ENCODE peak calls at places on chromosomes 6 and 20, in six cellular contexts. One of them, this sample, is unnamed.

GRCh38 chr6:1296542-1296941 is 15.4 kb upstream of the FOXQ1 start:
- DNase-seq in H1: no peak
- DNase-seq in K562: no peak
- DNase-seq in GM12878: no peak
- DNase-seq in HepG2: no peak
- DNase-seq in GM12891: no peak
- DNase-seq in this sample: no peak

GRCh38 chr6:153849072-153849759 is 189.8 kb upstream of the OPRM1 start:
- DNase-seq in HepG2: no peak
- DNase-seq in GM12891: no peak
- DNase-seq in GM12878: no peak
- DNase-seq in H1: no peak
- DNase-seq in K562: no peak
- DNase-seq in this sample: no peak

GRCh38 chr20:37406010-37406998 is 60.4 kb downstream of the SRC start:
- DNase-seq in H1: no peak
- DNase-seq in HepG2: no peak
- DNase-seq in GM12878: no peak
- DNase-seq in K562: peak; percentile 75
- DNase-seq in GM12891: peak; percentile 83
- DNase-seq in this sample: peak; percentile 81

GRCh38 chr6:82862543-82862942 is 203.1 kb downstream of the UBE3D start:
- DNase-seq in H1: no peak
- DNase-seq in GM12891: no peak
- DNase-seq in K562: no peak
- DNase-seq in GM12878: no peak
- DNase-seq in HepG2: no peak
- DNase-seq in this sample: no peak

GRCh38 chr6:88137915-88138314 is 28.2 kb downstream of the CNR1 start:
- DNase-seq in H1: no peak
- DNase-seq in GM12891: no peak
- DNase-seq in K562: no peak
- DNase-seq in GM12878: no peak
- DNase-seq in HepG2: no peak
- DNase-seq in this sample: no peak

GRCh38 chr20:49675368-49676151 is 38.1 kb downstream of the B4GALT5 start:
- DNase-seq in GM12891: no peak
- DNase-seq in GM12878: peak; percentile 86
- DNase-seq in HepG2: peak; percentile 89
- DNase-seq in K562: peak; percentile 58
- DNase-seq in H1: no peak
- DNase-seq in this sample: no peak

GRCh38 chr6:161400650-161401049 is 126.8 kb upstream of the AGPAT4 start:
- DNase-seq in GM12891: no peak
- DNase-seq in HepG2: no peak
- DNase-seq in K562: no peak
- DNase-seq in GM12878: no peak
- DNase-seq in H1: no peak
- DNase-seq in this sample: no peak

GRCh38 chr6:100281471-100281878 is 183.2 kb downstream of the SIM1 start:
- DNase-seq in K562: no peak
- DNase-seq in H1: peak; percentile 78
- DNase-seq in GM12891: no peak
- DNase-seq in GM12878: no peak
- DNase-seq in HepG2: no peak
- DNase-seq in this sample: no peak

GRCh38 chr6:52976591-52977035 is 18.5 kb downstream of the GSTA4 start:
- DNase-seq in GM12891: no peak
- DNase-seq in K562: no peak
- DNase-seq in GM12878: no peak
- DNase-seq in H1: no peak
- DNase-seq in HepG2: no peak
- DNase-seq in this sample: no peak

GRCh38 chr6:9335470-9335869 is 900.1 kb upstream of the SLC35B3 start:
- DNase-seq in GM12878: no peak
- DNase-seq in HepG2: no peak
- DNase-seq in H1: no peak
- DNase-seq in GM12891: no peak
- DNase-seq in K562: no peak
- DNase-seq in this sample: no peak

GRCh38 chr6:142823579-142823902 is 121.4 kb downstream of the HIVEP2 start:
- DNase-seq in GM12891: no peak
- DNase-seq in HepG2: no peak
- DNase-seq in K562: no peak
- DNase-seq in GM12878: no peak
- DNase-seq in H1: no peak
- DNase-seq in this sample: no peak

GRCh38 chr6:149065658-149066556 is 251.6 kb upstream of the TAB2 start:
- DNase-seq in GM12878: peak; percentile 99
- DNase-seq in K562: no peak
- DNase-seq in GM12891: no peak
- DNase-seq in H1: no peak
- DNase-seq in HepG2: no peak
- DNase-seq in this sample: no peak

GRCh38 chr6:29850011-29850553 is 22.5 kb downstream of the HLA-G start:
- DNase-seq in H1: no peak
- DNase-seq in K562: peak; percentile 39
- DNase-seq in GM12878: no peak
- DNase-seq in HepG2: no peak
- DNase-seq in GM12891: no peak
- DNase-seq in this sample: no peak

GRCh38 chr6:13461805-13462204 is 25.6 kb downstream of the GFOD1 start:
- DNase-seq in GM12891: no peak
- DNase-seq in K562: no peak
- DNase-seq in H1: no peak
- DNase-seq in HepG2: no peak
- DNase-seq in GM12878: no peak
- DNase-seq in this sample: no peak

GRCh38 chr20:48070961-48071645 is 285.8 kb upstream of the SULF2 start:
- DNase-seq in GM12878: no peak
- DNase-seq in GM12891: no peak
- DNase-seq in K562: no peak
- DNase-seq in H1: no peak
- DNase-seq in HepG2: no peak
- DNase-seq in this sample: no peak

GRCh38 chr6:149755300-149756260 is 6.0 kb downstream of the PCMT1 start:
- DNase-seq in K562: peak; percentile 42
- DNase-seq in GM12878: no peak
- DNase-seq in H1: peak; percentile 8
- DNase-seq in HepG2: no peak
- DNase-seq in GM12891: no peak
- DNase-seq in this sample: no peak

GRCh38 chr6:124999105-124999764 is 37.0 kb downstream of the RNF217 start:
- DNase-seq in HepG2: no peak
- DNase-seq in H1: no peak
- DNase-seq in GM12878: no peak
- DNase-seq in GM12891: no peak
- DNase-seq in K562: no peak
- DNase-seq in this sample: no peak

GRCh38 chr20:39632757-39633156 is 670.6 kb downstream of the DHX35 start:
- DNase-seq in H1: no peak
- DNase-seq in GM12878: no peak
- DNase-seq in HepG2: no peak
- DNase-seq in GM12891: no peak
- DNase-seq in K562: no peak
- DNase-seq in this sample: no peak

GRCh38 chr20:53643031-53643832 is 49.6 kb upstream of the ZNF217 start:
- DNase-seq in GM12878: peak; percentile 92
- DNase-seq in HepG2: no peak
- DNase-seq in K562: peak; percentile 75
- DNase-seq in GM12891: peak; percentile 52
- DNase-seq in H1: no peak
- DNase-seq in this sample: peak; percentile 69

GRCh38 chr6:15656145-15656544 is 6.7 kb downstream of the DTNBP1 start:
- DNase-seq in GM12891: no peak
- DNase-seq in GM12878: no peak
- DNase-seq in K562: no peak
- DNase-seq in H1: no peak
- DNase-seq in HepG2: no peak
- DNase-seq in this sample: no peak

GRCh38 chr20:49484180-49485140 is 2.0 kb upstream of the KCNB1 start:
- DNase-seq in K562: peak; percentile 72
- DNase-seq in GM12878: no peak
- DNase-seq in GM12891: peak; percentile 78
- DNase-seq in HepG2: peak; percentile 68
- DNase-seq in H1: peak; percentile 92
- DNase-seq in this sample: peak; percentile 73

GRCh38 chr20:52178691-52179090 is 12.9 kb downstream of the ZFP64 start:
- DNase-seq in GM12891: no peak
- DNase-seq in K562: no peak
- DNase-seq in GM12878: no peak
- DNase-seq in HepG2: no peak
- DNase-seq in H1: no peak
- DNase-seq in this sample: no peak

GRCh38 chr20:61295726-61296628 is 43.9 kb downstream of the CDH4 start:
- DNase-seq in GM12891: no peak
- DNase-seq in GM12878: no peak
- DNase-seq in H1: peak; percentile 41
- DNase-seq in K562: no peak
- DNase-seq in HepG2: no peak
- DNase-seq in this sample: no peak

GRCh38 chr6:129748901-129749748 is 39.1 kb upstream of the ARHGAP18 start:
- DNase-seq in GM12891: no peak
- DNase-seq in H1: no peak
- DNase-seq in GM12878: no peak
- DNase-seq in HepG2: no peak
- DNase-seq in K562: no peak
- DNase-seq in this sample: no peak

GRCh38 chr20:21087862-21088540 is 18.2 kb downstream of the LINC00237 start:
- DNase-seq in GM12878: no peak
- DNase-seq in GM12891: no peak
- DNase-seq in HepG2: no peak
- DNase-seq in K562: peak; percentile 26
- DNase-seq in H1: no peak
- DNase-seq in this sample: no peak

GRCh38 chr6:68891419-68891818 is 256.3 kb downstream of the ADGRB3 start:
- DNase-seq in K562: no peak
- DNase-seq in GM12878: no peak
- DNase-seq in HepG2: no peak
- DNase-seq in H1: no peak
- DNase-seq in GM12891: no peak
- DNase-seq in this sample: no peak

GRCh38 chr6:7901056-7901455 is 9.5 kb downstream of the TXNDC5 start:
- DNase-seq in GM12891: no peak
- DNase-seq in H1: no peak
- DNase-seq in GM12878: no peak
- DNase-seq in HepG2: no peak
- DNase-seq in K562: no peak
- DNase-seq in this sample: no peak

GRCh38 chr6:165895421-165896165 is 232.6 kb upstream of the PDE10A start:
- DNase-seq in GM12878: no peak
- DNase-seq in GM12891: no peak
- DNase-seq in K562: no peak
- DNase-seq in HepG2: no peak
- DNase-seq in H1: no peak
- DNase-seq in this sample: no peak

GRCh38 chr20:13436530-13436929 is 202.2 kb downstream of the TASP1 start:
- DNase-seq in K562: no peak
- DNase-seq in GM12891: no peak
- DNase-seq in H1: no peak
- DNase-seq in GM12878: no peak
- DNase-seq in HepG2: no peak
- DNase-seq in this sample: no peak
- TF ChIP-seq TAF1 in K562: no peak
- TF ChIP-seq TAF1 in GM12891: no peak
- TF ChIP-seq TAF1 in H1: no peak
- TF ChIP-seq TAF1 in GM12878: no peak
- TF ChIP-seq TAF1 in HepG2: no peak
- TF ChIP-seq TAF1 in this sample: no peak

GRCh38 chr6:136696238-136696637 is 96.0 kb downstream of the MAP3K5 start:
- DNase-seq in GM12878: no peak
- DNase-seq in K562: no peak
- DNase-seq in HepG2: no peak
- DNase-seq in GM12891: no peak
- DNase-seq in H1: no peak
- DNase-seq in this sample: no peak
- TF ChIP-seq POLR2A in GM12878: no peak
- TF ChIP-seq POLR2A in K562: no peak
- TF ChIP-seq POLR2A in HepG2: no peak
- TF ChIP-seq POLR2A in GM12891: no peak
- TF ChIP-seq POLR2A in H1: no peak
- TF ChIP-seq POLR2A in this sample: no peak

GRCh38 chr6:37496951-37497885 is 2.5 kb downstream of the CCDC167 start:
- DNase-seq in H1: no peak
- DNase-seq in K562: peak; percentile 72
- DNase-seq in GM12891: no peak
- DNase-seq in HepG2: no peak
- DNase-seq in GM12878: no peak
- DNase-seq in this sample: no peak
- TF ChIP-seq POLR2AphosphoS5 in H1: no peak
- TF ChIP-seq POLR2AphosphoS5 in K562: peak; percentile 75
- TF ChIP-seq POLR2AphosphoS5 in GM12891: no peak
- TF ChIP-seq POLR2AphosphoS5 in HepG2: no peak
- TF ChIP-seq POLR2AphosphoS5 in GM12878: peak; percentile 40
- TF ChIP-seq POLR2AphosphoS5 in this sample: no peak

GRCh38 chr6:21186479-21187055 is 407.0 kb upstream of the SOX4 start:
- DNase-seq in H1: no peak
- DNase-seq in GM12878: no peak
- DNase-seq in GM12891: no peak
- DNase-seq in HepG2: no peak
- DNase-seq in K562: no peak
- DNase-seq in this sample: no peak
- TF ChIP-seq TAF1 in H1: no peak
- TF ChIP-seq TAF1 in GM12878: no peak
- TF ChIP-seq TAF1 in GM12891: no peak
- TF ChIP-seq TAF1 in HepG2: no peak
- TF ChIP-seq TAF1 in K562: no peak
- TF ChIP-seq TAF1 in this sample: no peak